ENCODE peak calls at places on chromosomes 16 and 17, in five cellular contexts. E, S, Y, B and D are unnamed samples.

GRCh38 chr16:1812732-1813163 is 13.9 kb downstream of the HAGH start:
- DNase-seq in E (peak), S (peak), Y (no peak), B (peak), D (peak)

GRCh38 chr16:82152192-82152591 is 17.8 kb downstream of the MPHOSPH6 start:
- DNase-seq in B (no peak), Y (no peak), S (no peak), E (no peak), D (no peak)

GRCh38 chr17:51012538-51012937 is 108.1 kb downstream of the SPAG9 start:
- DNase-seq in S (no peak), Y (no peak), B (no peak), E (no peak), D (no peak)

GRCh38 chr17:52106070-52106469 is 52.4 kb downstream of the CA10 start:
- DNase-seq in Y (no peak), E (no peak), S (no peak), B (no peak), D (no peak)

GRCh38 chr17:75488693-75489510 is 26.4 kb downstream of the CASKIN2 start:
- DNase-seq in Y (no peak), B (no peak), E (no peak), S (no peak), D (no peak)

GRCh38 chr16:24075929-24076716 is 180.0 kb upstream of the CACNG3 start:
- DNase-seq in S (no peak), E (no peak), Y (peak), B (no peak), D (no peak)

GRCh38 chr17:30933966-30934365 is 12.2 kb downstream of the ADAP2 start:
- DNase-seq in B (peak), Y (no peak), S (no peak), E (no peak), D (no peak)

GRCh38 chr16:57316390-57317017 is 32.0 kb upstream of the PLLP start:
- DNase-seq in B (no peak), Y (no peak), E (peak), S (peak), D (peak)

GRCh38 chr16:4612474-4612931 is 2.2 kb downstream of the UBALD1 start:
- DNase-seq in E (no peak), Y (no peak), S (no peak), B (no peak), D (no peak)

GRCh38 chr16:88519938-88520653 is 50.1 kb upstream of the ZC3H18 start:
- DNase-seq in E (no peak), B (no peak), Y (no peak), S (no peak), D (no peak)

GRCh38 chr16:20300312-20301097 is 26.8 kb downstream of the GP2 start:
- DNase-seq in B (peak), Y (peak), E (peak), S (peak), D (no peak)

GRCh38 chr17:46916211-46916610 is 6.7 kb upstream of the GOSR2 start:
- DNase-seq in Y (no peak), B (no peak), E (no peak), S (peak), D (no peak)

GRCh38 chr17:29614345-29615047 is 8.2 kb downstream of the CORO6 start:
- DNase-seq in S (no peak), E (no peak), B (no peak), Y (no peak), D (no peak)

GRCh38 chr17:27549251-27549919 is 81.6 kb upstream of the LGALS9 start:
- DNase-seq in S (no peak), B (no peak), Y (no peak), E (peak), D (no peak)

GRCh38 chr16:81502396-81503060 is 57.9 kb downstream of the CMIP start:
- DNase-seq in E (no peak), B (no peak), Y (no peak), S (no peak), D (no peak)

GRCh38 chr16:68470461-68471150 is 22.3 kb upstream of the SMPD3 start:
- DNase-seq in S (no peak), E (no peak), B (no peak), Y (no peak), D (no peak)

GRCh38 chr17:50834126-50834785 is 1.1 kb upstream of the WFIKKN2 start:
- DNase-seq in Y (no peak), B (no peak), E (no peak), S (no peak), D (no peak)

GRCh38 chr17:49959183-49959935 is 9.6 kb upstream of the DLX4 start:
- DNase-seq in E (peak), S (no peak), Y (no peak), B (no peak), D (no peak)

GRCh38 chr17:8409966-8410881 is 12.6 kb upstream of the RNF222 start:
- DNase-seq in S (peak), B (peak), Y (peak), E (peak), D (peak)

GRCh38 chr16:66342294-66342900 is 24.1 kb upstream of the CDH5 start:
- DNase-seq in B (no peak), Y (peak), E (peak), S (peak), D (no peak)

GRCh38 chr17:75181608-75182318 is 996 bp downstream of the SUMO2 start:
- DNase-seq in E (no peak), Y (peak), S (no peak), B (no peak), D (no peak)

GRCh38 chr16:30121741-30122620 is 1.0 kb downstream of the MAPK3 start:
- DNase-seq in S (peak), Y (no peak), B (peak), E (peak), D (peak)

GRCh38 chr16:49048557-49048956 is 233.1 kb downstream of the CBLN1 start:
- DNase-seq in Y (no peak), B (no peak), S (no peak), E (peak), D (peak)

GRCh38 chr16:79769320-79770243 is 169.0 kb upstream of the MAF start:
- DNase-seq in E (no peak), B (no peak), Y (no peak), S (no peak), D (no peak)

GRCh38 chr17:32859857-32860525 is 16.9 kb downstream of the MYO1D start:
- DNase-seq in Y (no peak), S (no peak), E (no peak), B (no peak), D (no peak)

GRCh38 chr16:66298006-66298405 is 68.5 kb upstream of the CDH5 start:
- DNase-seq in S (no peak), Y (no peak), B (no peak), E (no peak), D (no peak)

GRCh38 chr17:2050246-2050866 is 4.5 kb upstream of the HIC1 start:
- DNase-seq in Y (peak), S (peak), B (no peak), E (peak), D (peak)

GRCh38 chr16:72856797-72857196 is 191.1 kb downstream of the ZFHX3 start:
- DNase-seq in S (peak), E (no peak), Y (no peak), B (no peak), D (no peak)

GRCh38 chr17:3935825-3936355 is 19.6 kb upstream of the P2RX1 start:
- DNase-seq in S (peak), Y (no peak), B (no peak), E (peak), D (no peak)

GRCh38 chr16:30561212-30561816 is 3.1 kb upstream of the ZNF764 start:
- DNase-seq in E (no peak), S (peak), B (peak), Y (no peak), D (no peak)

GRCh38 chr17:27456681-27457404 is 595 bp downstream of the KSR1 start:
- DNase-seq in S (no peak), E (peak), B (no peak), Y (no peak), D (no peak)

GRCh38 chr17:76024353-76024752 is 2.8 kb downstream of the EVPL start:
- DNase-seq in Y (no peak), S (no peak), E (no peak), B (no peak), D (no peak)

GRCh38 chr17:6377906-6378305 is 57.0 kb downstream of the AIPL1 start:
- DNase-seq in Y (no peak), B (no peak), E (no peak), S (no peak), D (no peak)